ENCODE peak calls at places on chromosomes 12 and 14, in ten cellular contexts. Z is breast epithelium; I is CD4-positive, alpha-beta T cell; B is MCF 10A; E is endothelial cell; F is lower lobe of right lung; J is neural progenitor cell; P is foreskin fibroblast; A is NB4; L is MM.1S. U is an unnamed sample.
A peak's percentile ranks its signal among the peaks of the same experiment; 100 is the strongest.

GRCh38 chr12:53267309-53268008 is 640 bp upstream of the ESPL1 start:
- DNase-seq in Z (no peak), I (no peak), B (no peak), E (no peak), F (no peak), J (no peak), P (no peak), A (peak; percentile 50), L (no peak), U (no peak)

GRCh38 chr14:55388160-55388559 is 23.5 kb downstream of the ATG14 start:
- DNase-seq in Z (no peak), I (no peak), B (no peak), E (no peak), F (no peak), J (no peak), P (peak; percentile 84), A (no peak), L (no peak), U (no peak)

GRCh38 chr12:91276529-91276928 is 93.9 kb upstream of the DCN start:
- DNase-seq in Z (no peak), I (no peak), B (no peak), E (no peak), F (no peak), J (no peak), P (no peak), A (no peak), L (no peak), U (no peak)

GRCh38 chr14:88986146-88986841 is 161.8 kb downstream of the TTC8 start:
- DNase-seq in Z (no peak), I (no peak), B (peak; percentile 66), E (no peak), F (no peak), J (no peak), P (peak; percentile 75), A (no peak), L (no peak), U (no peak)

GRCh38 chr12:111161898-111162297 is 207.0 kb downstream of the PHETA1 start:
- DNase-seq in Z (no peak), I (no peak), B (no peak), E (no peak), F (no peak), J (no peak), P (no peak), A (no peak), L (no peak), U (no peak)

GRCh38 chr14:96663076-96663475 is 134.1 kb upstream of the VRK1 start:
- DNase-seq in Z (no peak), I (no peak), B (no peak), E (no peak), F (no peak), J (no peak), P (no peak), A (no peak), L (no peak), U (no peak)

GRCh38 chr12:64088431-64089349 is 133.4 kb downstream of the KICS2 start:
- DNase-seq in Z (peak; percentile 87), I (no peak), B (peak; percentile 94), E (peak; percentile 27), F (no peak), J (no peak), P (peak; percentile 95), A (peak; percentile 78), L (peak; percentile 48), U (no peak)

GRCh38 chr12:104566244-104566993 is 109.7 kb downstream of the CHST11 start:
- DNase-seq in Z (no peak), I (no peak), B (no peak), E (no peak), F (no peak), J (no peak), P (no peak), A (peak; percentile 41), L (no peak), U (no peak)

GRCh38 chr12:6327159-6327558 is 14.7 kb downstream of the TNFRSF1A start:
- DNase-seq in Z (no peak), I (no peak), B (no peak), E (no peak), F (no peak), J (no peak), P (no peak), A (no peak), L (no peak), U (no peak)

GRCh38 chr12:110426300-110426910 is 22.9 kb upstream of the ANAPC7 start:
- DNase-seq in Z (no peak), I (no peak), B (no peak), E (no peak), F (no peak), J (no peak), P (no peak), A (no peak), L (no peak), U (no peak)

GRCh38 chr12:104342635-104343249 is 39.2 kb downstream of the EID3 start:
- DNase-seq in Z (no peak), I (no peak), B (no peak), E (no peak), F (no peak), J (no peak), P (no peak), A (no peak), L (no peak), U (no peak)

GRCh38 chr14:97381309-97381708 is 584.1 kb downstream of the VRK1 start:
- DNase-seq in Z (no peak), I (no peak), B (no peak), E (no peak), F (no peak), J (no peak), P (no peak), A (no peak), L (no peak), U (no peak)

GRCh38 chr14:64628940-64629403 is 75.3 kb upstream of the PLEKHG3 start:
- DNase-seq in Z (no peak), I (no peak), B (peak; percentile 26), E (no peak), F (no peak), J (no peak), P (peak; percentile 92), A (no peak), L (no peak), U (no peak)

GRCh38 chr12:113248842-113249435 is 27.7 kb downstream of the TPCN1 start:
- DNase-seq in Z (no peak), I (no peak), B (no peak), E (no peak), F (no peak), J (no peak), P (no peak), A (no peak), L (no peak), U (no peak)

GRCh38 chr12:75666980-75667359 is 155.6 kb upstream of the KRR1 start:
- DNase-seq in Z (no peak), I (no peak), B (peak; percentile 29), E (no peak), F (no peak), J (no peak), P (peak; percentile 81), A (no peak), L (no peak), U (no peak)

GRCh38 chr12:82082476-82082875 is 275.7 kb downstream of the CCDC59 start:
- DNase-seq in Z (no peak), I (no peak), B (no peak), E (no peak), F (no peak), J (no peak), P (no peak), A (no peak), L (no peak), U (no peak)

GRCh38 chr14:51581017-51581881 is 70.5 kb upstream of the FRMD6 start:
- DNase-seq in Z (no peak), I (no peak), B (peak; percentile 8), E (no peak), F (no peak), J (no peak), P (peak; percentile 63), A (no peak), L (no peak), U (no peak)

GRCh38 chr12:11660624-11661023 is 11.2 kb downstream of the ETV6 start:
- DNase-seq in Z (no peak), I (no peak), B (no peak), E (no peak), F (no peak), J (no peak), P (no peak), A (no peak), L (no peak), U (no peak)

GRCh38 chr12:88579941-88580871 is at the start of gene KITLG:
- DNase-seq in Z (peak; percentile 47), I (no peak), B (peak; percentile 78), E (peak; percentile 85), F (peak; percentile 87), J (peak; percentile 93), P (peak; percentile 87), A (peak; percentile 55), L (peak; percentile 70), U (peak; percentile 50)

GRCh38 chr12:13798162-13798561 is 183.2 kb downstream of the GRIN2B start:
- DNase-seq in Z (no peak), I (no peak), B (no peak), E (no peak), F (no peak), J (no peak), P (no peak), A (no peak), L (no peak), U (no peak)
- TF ChIP-seq CTCF in Z (no peak), I (no peak), B (no peak), E (peak; percentile 35), F (no peak), J (no peak), P (no peak), A (no peak), L (no peak), U (no peak)

GRCh38 chr12:130761537-130762318 is 45.6 kb upstream of the RIMBP2 start:
- DNase-seq in Z (no peak), I (peak; percentile 58), B (peak; percentile 45), E (peak; percentile 58), F (no peak), J (peak; percentile 81), P (peak; percentile 45), A (peak; percentile 75), L (peak; percentile 46), U (peak; percentile 77)
- TF ChIP-seq CTCF in Z (no peak), I (peak; percentile 58), B (peak; percentile 85), E (no peak), F (peak; percentile 36), J (peak; percentile 71), P (peak; percentile 68), A (peak; percentile 61), L (peak; percentile 49), U (peak; percentile 74)

GRCh38 chr12:66144796-66145754 is 14.5 kb upstream of the LLPH start:
- DNase-seq in Z (no peak), I (no peak), B (peak; percentile 84), E (peak; percentile 42), F (no peak), J (peak; percentile 35), P (peak; percentile 59), A (peak; percentile 95), L (peak; percentile 66), U (no peak)
- TF ChIP-seq CTCF in Z (peak; percentile 60), I (peak; percentile 36), B (peak; percentile 59), E (peak; percentile 27), F (peak; percentile 74), J (peak; percentile 69), P (peak; percentile 41), A (peak; percentile 43), L (peak; percentile 71), U (no peak)

DNA sequence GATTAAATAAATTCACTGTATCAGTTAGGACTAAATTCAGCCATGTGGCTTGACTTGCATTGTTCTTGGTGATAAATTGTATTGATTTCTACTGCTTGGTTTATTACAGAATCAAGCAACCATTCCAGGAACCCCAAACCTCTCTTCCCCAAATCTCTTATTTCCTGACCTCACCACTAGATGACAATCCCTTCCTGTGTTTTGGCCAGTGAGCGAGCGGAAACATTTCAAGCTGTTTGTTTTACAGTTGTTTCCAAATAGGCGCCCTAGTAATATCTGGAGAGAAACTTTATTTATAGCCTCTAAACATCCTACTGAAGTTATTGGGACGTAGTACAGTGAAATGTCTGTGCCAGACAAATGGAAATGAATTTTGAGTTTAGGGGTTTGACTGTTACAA is 161.1 kb downstream of the SNAPC1 start:
- DNase-seq in Z (no peak), I (no peak), B (peak; percentile 26), E (no peak), F (no peak), J (no peak), P (no peak), A (peak; percentile 9), L (no peak), U (no peak)
- TF ChIP-seq CTCF in Z (no peak), I (no peak), B (peak; percentile 37), E (no peak), F (peak; percentile 24), J (peak; percentile 42), P (peak; percentile 64), A (no peak), L (no peak), U (peak; percentile 32)